ENCODE peak calls at places on chromosome 17, in seven cellular contexts. One of them, this sample, is unnamed. For H3K27me3 and H3K36me3, the result is how much of the 10 kb centered on the place peaks cover.

GRCh38 chr17:50278526-50279180 is 4.4 kb downstream of the TMEM92 start:
- DNase-seq in stomach: no peak
- DNase-seq in trophoblast cell: no peak
- DNase-seq in body of pancreas: no peak
- DNase-seq in heart right ventricle: no peak
- DNase-seq in CD4-positive, alpha-beta memory T cell: no peak
- DNase-seq in cardiac muscle cell: no peak
- DNase-seq in this sample: peak

GRCh38 chr17:41160648-41161047 is at the start of gene KRTAP4-4:
- DNase-seq in stomach: no peak
- DNase-seq in trophoblast cell: no peak
- DNase-seq in body of pancreas: no peak
- DNase-seq in heart right ventricle: no peak
- DNase-seq in CD4-positive, alpha-beta memory T cell: no peak
- DNase-seq in cardiac muscle cell: no peak
- DNase-seq in this sample: no peak

GRCh38 chr17:28624148-28624547 is 10.2 kb upstream of the RSKR start:
- DNase-seq in stomach: no peak
- DNase-seq in trophoblast cell: no peak
- DNase-seq in body of pancreas: no peak
- DNase-seq in heart right ventricle: no peak
- DNase-seq in CD4-positive, alpha-beta memory T cell: no peak
- DNase-seq in cardiac muscle cell: no peak
- DNase-seq in this sample: no peak

GRCh38 chr17:19311421-19312215 is 50.9 kb downstream of the B9D1 start:
- DNase-seq in stomach: no peak
- DNase-seq in trophoblast cell: no peak
- DNase-seq in body of pancreas: no peak
- DNase-seq in heart right ventricle: peak
- DNase-seq in CD4-positive, alpha-beta memory T cell: no peak
- DNase-seq in cardiac muscle cell: peak
- DNase-seq in this sample: no peak

GRCh38 chr17:42111901-42112551 is 488 bp downstream of the DHX58 start:
- DNase-seq in stomach: peak
- DNase-seq in trophoblast cell: peak
- DNase-seq in body of pancreas: peak
- DNase-seq in heart right ventricle: peak
- DNase-seq in CD4-positive, alpha-beta memory T cell: no peak
- DNase-seq in cardiac muscle cell: peak
- DNase-seq in this sample: peak

GRCh38 chr17:15321556-15322250 is 19.7 kb downstream of the TEKT3 start:
- DNase-seq in stomach: no peak
- DNase-seq in trophoblast cell: no peak
- DNase-seq in body of pancreas: no peak
- DNase-seq in heart right ventricle: no peak
- DNase-seq in CD4-positive, alpha-beta memory T cell: no peak
- DNase-seq in cardiac muscle cell: no peak
- DNase-seq in this sample: no peak

GRCh38 chr17:43827596-43827995 is 5.3 kb downstream of the MPP3 start:
- DNase-seq in stomach: no peak
- DNase-seq in trophoblast cell: no peak
- DNase-seq in body of pancreas: no peak
- DNase-seq in heart right ventricle: no peak
- DNase-seq in CD4-positive, alpha-beta memory T cell: no peak
- DNase-seq in cardiac muscle cell: no peak
- DNase-seq in this sample: no peak

GRCh38 chr17:16975744-16976625 is 4.1 kb upstream of the TNFRSF13B start:
- DNase-seq in stomach: no peak
- DNase-seq in trophoblast cell: no peak
- DNase-seq in body of pancreas: no peak
- DNase-seq in heart right ventricle: no peak
- DNase-seq in CD4-positive, alpha-beta memory T cell: no peak
- DNase-seq in cardiac muscle cell: no peak
- DNase-seq in this sample: no peak

GRCh38 chr17:20156196-20157077 is 147.3 kb downstream of the SPECC1 start:
- DNase-seq in stomach: peak
- DNase-seq in trophoblast cell: peak
- DNase-seq in body of pancreas: peak
- DNase-seq in heart right ventricle: no peak
- DNase-seq in CD4-positive, alpha-beta memory T cell: peak
- DNase-seq in cardiac muscle cell: peak
- DNase-seq in this sample: peak

GRCh38 chr17:64216385-64217248 is 46.4 kb downstream of the TEX2 start:
- DNase-seq in stomach: peak
- DNase-seq in trophoblast cell: no peak
- DNase-seq in body of pancreas: peak
- DNase-seq in heart right ventricle: peak
- DNase-seq in CD4-positive, alpha-beta memory T cell: no peak
- DNase-seq in cardiac muscle cell: peak
- DNase-seq in this sample: peak

GRCh38 chr17:75182569-75183436 is at the start of gene SUMO2:
- DNase-seq in stomach: peak
- DNase-seq in trophoblast cell: peak
- DNase-seq in body of pancreas: peak
- DNase-seq in heart right ventricle: peak
- DNase-seq in CD4-positive, alpha-beta memory T cell: peak
- DNase-seq in cardiac muscle cell: peak
- DNase-seq in this sample: peak

GRCh38 chr17:82443465-82444283 is 6.9 kb downstream of the CYBC1 start:
- DNase-seq in stomach: no peak
- DNase-seq in trophoblast cell: no peak
- DNase-seq in body of pancreas: peak
- DNase-seq in heart right ventricle: no peak
- DNase-seq in CD4-positive, alpha-beta memory T cell: no peak
- DNase-seq in cardiac muscle cell: no peak
- DNase-seq in this sample: no peak

GRCh38 chr17:41620583-41621434 is 3.6 kb downstream of the KRT17 start:
- DNase-seq in stomach: no peak
- DNase-seq in trophoblast cell: no peak
- DNase-seq in body of pancreas: no peak
- DNase-seq in heart right ventricle: no peak
- DNase-seq in CD4-positive, alpha-beta memory T cell: no peak
- DNase-seq in cardiac muscle cell: peak
- DNase-seq in this sample: peak

GRCh38 chr17:297758-298157 is 54.8 kb downstream of the RPH3AL start:
- DNase-seq in stomach: no peak
- DNase-seq in trophoblast cell: no peak
- DNase-seq in body of pancreas: no peak
- DNase-seq in heart right ventricle: no peak
- DNase-seq in CD4-positive, alpha-beta memory T cell: no peak
- DNase-seq in cardiac muscle cell: no peak
- DNase-seq in this sample: no peak

GRCh38 chr17:77722366-77722765 is 236.1 kb upstream of the TNRC6C start:
- DNase-seq in stomach: no peak
- DNase-seq in trophoblast cell: no peak
- DNase-seq in body of pancreas: no peak
- DNase-seq in heart right ventricle: no peak
- DNase-seq in CD4-positive, alpha-beta memory T cell: no peak
- DNase-seq in cardiac muscle cell: no peak
- DNase-seq in this sample: no peak

GRCh38 chr17:38341035-38341721 is 2.6 kb downstream of the GPR179 start:
- DNase-seq in stomach: peak
- DNase-seq in trophoblast cell: no peak
- DNase-seq in body of pancreas: peak
- DNase-seq in heart right ventricle: peak
- DNase-seq in CD4-positive, alpha-beta memory T cell: no peak
- DNase-seq in cardiac muscle cell: peak
- DNase-seq in this sample: peak

GRCh38 chr17:73013299-73013698 is 79.2 kb downstream of the SLC39A11 start:
- DNase-seq in stomach: no peak
- DNase-seq in trophoblast cell: no peak
- DNase-seq in body of pancreas: no peak
- DNase-seq in heart right ventricle: no peak
- DNase-seq in CD4-positive, alpha-beta memory T cell: no peak
- DNase-seq in cardiac muscle cell: no peak
- DNase-seq in this sample: no peak

GRCh38 chr17:16953347-16953746 is 18.6 kb downstream of the TNFRSF13B start:
- DNase-seq in stomach: no peak
- DNase-seq in trophoblast cell: no peak
- DNase-seq in body of pancreas: no peak
- DNase-seq in heart right ventricle: no peak
- DNase-seq in CD4-positive, alpha-beta memory T cell: no peak
- DNase-seq in cardiac muscle cell: no peak
- DNase-seq in this sample: no peak

GRCh38 chr17:30552994-30553565 is 75.9 kb downstream of the GOSR1 start:
- DNase-seq in stomach: peak
- DNase-seq in trophoblast cell: no peak
- DNase-seq in body of pancreas: no peak
- DNase-seq in heart right ventricle: no peak
- DNase-seq in CD4-positive, alpha-beta memory T cell: no peak
- DNase-seq in cardiac muscle cell: no peak
- DNase-seq in this sample: no peak

DNA sequence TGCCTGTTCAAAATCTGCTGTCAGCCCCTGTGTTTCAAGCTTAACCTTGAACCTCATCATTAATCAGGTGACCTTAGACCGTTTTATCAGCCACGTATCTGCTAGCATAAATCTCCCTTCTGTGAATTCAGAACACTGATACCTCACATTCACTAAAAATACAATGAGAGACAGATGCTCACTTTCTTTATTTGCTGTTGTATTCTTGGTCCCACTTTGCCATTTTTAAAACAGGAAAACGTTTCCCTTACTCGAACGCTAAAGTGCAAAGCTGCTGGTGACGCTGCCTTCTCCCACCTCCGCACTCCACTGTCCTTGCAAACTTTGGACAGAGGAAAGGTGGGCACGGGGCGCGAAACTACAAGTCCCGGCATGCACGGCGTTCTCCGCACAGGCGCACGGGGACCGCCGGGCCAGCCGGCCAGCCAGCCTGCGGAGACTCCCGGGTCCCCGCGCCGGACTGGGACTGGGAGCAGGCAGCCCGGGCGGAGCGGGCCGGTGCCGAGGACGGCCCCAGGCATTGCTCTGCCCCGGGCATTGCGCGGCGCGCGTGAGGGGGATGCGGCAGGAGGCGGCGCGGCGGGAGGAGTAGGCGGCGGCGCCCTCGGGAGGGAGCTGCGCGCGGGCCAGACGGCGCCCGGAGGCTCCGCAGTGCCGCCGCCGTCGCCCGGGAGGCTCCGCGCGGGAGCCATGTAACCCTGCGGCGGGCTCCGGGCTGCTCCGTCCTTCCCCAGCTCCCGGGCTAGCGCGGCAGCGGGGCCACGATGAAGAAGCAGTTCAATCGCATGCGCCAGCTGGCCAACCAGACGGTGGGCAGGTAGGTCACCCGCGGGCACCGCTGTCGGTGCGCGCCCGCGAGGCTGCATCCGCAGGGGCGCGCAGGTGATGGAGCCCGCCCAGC is at the start of gene ARHGAP44:
- DNase-seq in stomach: peak
- DNase-seq in trophoblast cell: peak
- DNase-seq in body of pancreas: peak
- DNase-seq in heart right ventricle: peak
- DNase-seq in CD4-positive, alpha-beta memory T cell: no peak
- DNase-seq in cardiac muscle cell: peak
- DNase-seq in this sample: peak
- H3K27me3 ChIP-seq in stomach: under half
- H3K27me3 ChIP-seq in trophoblast cell: under half
- H3K27me3 ChIP-seq in body of pancreas: under half
- H3K27me3 ChIP-seq in heart right ventricle: under half
- H3K27me3 ChIP-seq in CD4-positive, alpha-beta memory T cell: under half
- H3K27me3 ChIP-seq in cardiac muscle cell: under half
- H3K27me3 ChIP-seq in this sample: under half

GRCh38 chr17:76682306-76682705 is 28.5 kb downstream of the MXRA7 start:
- DNase-seq in stomach: no peak
- DNase-seq in trophoblast cell: no peak
- DNase-seq in body of pancreas: no peak
- DNase-seq in heart right ventricle: peak
- DNase-seq in CD4-positive, alpha-beta memory T cell: no peak
- DNase-seq in cardiac muscle cell: peak
- DNase-seq in this sample: no peak
- H3K4me3 ChIP-seq in stomach: no peak
- H3K4me3 ChIP-seq in trophoblast cell: no peak
- H3K4me3 ChIP-seq in body of pancreas: no peak
- H3K4me3 ChIP-seq in heart right ventricle: peak
- H3K4me3 ChIP-seq in CD4-positive, alpha-beta memory T cell: no peak
- H3K4me3 ChIP-seq in cardiac muscle cell: no peak
- H3K4me3 ChIP-seq in this sample: no peak

GRCh38 chr17:45398800-45399199 is 33.9 kb downstream of the ARHGAP27 start:
- DNase-seq in stomach: no peak
- DNase-seq in trophoblast cell: no peak
- DNase-seq in body of pancreas: no peak
- DNase-seq in heart right ventricle: no peak
- DNase-seq in CD4-positive, alpha-beta memory T cell: no peak
- DNase-seq in cardiac muscle cell: no peak
- DNase-seq in this sample: peak
- H3K36me3 ChIP-seq in stomach: under half
- H3K36me3 ChIP-seq in trophoblast cell: under half
- H3K36me3 ChIP-seq in body of pancreas: under half
- H3K36me3 ChIP-seq in heart right ventricle: under half
- H3K36me3 ChIP-seq in CD4-positive, alpha-beta memory T cell: half or more
- H3K36me3 ChIP-seq in cardiac muscle cell: under half
- H3K36me3 ChIP-seq in this sample: under half

GRCh38 chr17:70022175-70022574 is 52.9 kb upstream of the KCNJ16 start:
- DNase-seq in stomach: no peak
- DNase-seq in trophoblast cell: no peak
- DNase-seq in body of pancreas: no peak
- DNase-seq in heart right ventricle: no peak
- DNase-seq in CD4-positive, alpha-beta memory T cell: no peak
- DNase-seq in cardiac muscle cell: no peak
- DNase-seq in this sample: no peak
- H3K27me3 ChIP-seq in stomach: under half
- H3K27me3 ChIP-seq in trophoblast cell: under half
- H3K27me3 ChIP-seq in body of pancreas: under half
- H3K27me3 ChIP-seq in heart right ventricle: under half
- H3K27me3 ChIP-seq in CD4-positive, alpha-beta memory T cell: under half
- H3K27me3 ChIP-seq in cardiac muscle cell: under half
- H3K27me3 ChIP-seq in this sample: under half

This sample was measured in H7.